ENCODE peak calls at places on chromosomes 5 and 9, in seven cellular contexts. One of them, this sample, is unnamed.

GRCh38 chr5:77960305-77960704 is 184.2 kb upstream of the TBCA start:
- DNase-seq in lung: no peak
- DNase-seq in left ventricle myocardium inferior: no peak
- DNase-seq in neuronal stem cell: no peak
- DNase-seq in neural progenitor cell: no peak
- DNase-seq in spleen: no peak
- DNase-seq in mammary epithelial cell: no peak
- DNase-seq in this sample: no peak

GRCh38 chr5:96790851-96791513 is 16.8 kb downstream of the ERAP1 start:
- DNase-seq in lung: no peak
- DNase-seq in left ventricle myocardium inferior: no peak
- DNase-seq in neuronal stem cell: no peak
- DNase-seq in neural progenitor cell: peak
- DNase-seq in spleen: no peak
- DNase-seq in mammary epithelial cell: no peak
- DNase-seq in this sample: no peak

GRCh38 chr5:38780950-38781349 is 64.9 kb upstream of the OSMR start:
- DNase-seq in lung: peak
- DNase-seq in left ventricle myocardium inferior: peak
- DNase-seq in neuronal stem cell: no peak
- DNase-seq in neural progenitor cell: no peak
- DNase-seq in spleen: no peak
- DNase-seq in mammary epithelial cell: peak
- DNase-seq in this sample: peak

GRCh38 chr9:127061411-127061810 is 61.0 kb downstream of the ANGPTL2 start:
- DNase-seq in lung: no peak
- DNase-seq in left ventricle myocardium inferior: no peak
- DNase-seq in neuronal stem cell: no peak
- DNase-seq in neural progenitor cell: no peak
- DNase-seq in spleen: no peak
- DNase-seq in mammary epithelial cell: no peak
- DNase-seq in this sample: no peak

GRCh38 chr5:83306572-83307241 is 164.8 kb upstream of the VCAN start:
- DNase-seq in lung: peak
- DNase-seq in left ventricle myocardium inferior: peak
- DNase-seq in neuronal stem cell: no peak
- DNase-seq in neural progenitor cell: no peak
- DNase-seq in spleen: peak
- DNase-seq in mammary epithelial cell: peak
- DNase-seq in this sample: peak

GRCh38 chr5:151758430-151759241 is at the start of gene ATOX1:
- DNase-seq in lung: peak
- DNase-seq in left ventricle myocardium inferior: peak
- DNase-seq in neuronal stem cell: peak
- DNase-seq in neural progenitor cell: peak
- DNase-seq in spleen: peak
- DNase-seq in mammary epithelial cell: peak
- DNase-seq in this sample: peak

GRCh38 chr5:178394074-178394473 is 161.5 kb upstream of the PHYKPL start:
- DNase-seq in lung: no peak
- DNase-seq in left ventricle myocardium inferior: no peak
- DNase-seq in neuronal stem cell: no peak
- DNase-seq in neural progenitor cell: no peak
- DNase-seq in spleen: no peak
- DNase-seq in mammary epithelial cell: no peak
- DNase-seq in this sample: no peak

GRCh38 chr9:33230756-33231691 is 8.9 kb upstream of the SPINK4 start:
- DNase-seq in lung: no peak
- DNase-seq in left ventricle myocardium inferior: no peak
- DNase-seq in neuronal stem cell: no peak
- DNase-seq in neural progenitor cell: no peak
- DNase-seq in spleen: no peak
- DNase-seq in mammary epithelial cell: peak
- DNase-seq in this sample: no peak

GRCh38 chr9:19430201-19430760 is 21.5 kb downstream of the ACER2 start:
- DNase-seq in lung: no peak
- DNase-seq in left ventricle myocardium inferior: no peak
- DNase-seq in neuronal stem cell: no peak
- DNase-seq in neural progenitor cell: no peak
- DNase-seq in spleen: no peak
- DNase-seq in mammary epithelial cell: no peak
- DNase-seq in this sample: no peak
- H3K27ac ChIP-seq in lung: no peak
- H3K27ac ChIP-seq in left ventricle myocardium inferior: peak
- H3K27ac ChIP-seq in neuronal stem cell: no peak
- H3K27ac ChIP-seq in neural progenitor cell: no peak
- H3K27ac ChIP-seq in spleen: no peak
- H3K27ac ChIP-seq in mammary epithelial cell: no peak
- H3K27ac ChIP-seq in this sample: peak

DNA sequence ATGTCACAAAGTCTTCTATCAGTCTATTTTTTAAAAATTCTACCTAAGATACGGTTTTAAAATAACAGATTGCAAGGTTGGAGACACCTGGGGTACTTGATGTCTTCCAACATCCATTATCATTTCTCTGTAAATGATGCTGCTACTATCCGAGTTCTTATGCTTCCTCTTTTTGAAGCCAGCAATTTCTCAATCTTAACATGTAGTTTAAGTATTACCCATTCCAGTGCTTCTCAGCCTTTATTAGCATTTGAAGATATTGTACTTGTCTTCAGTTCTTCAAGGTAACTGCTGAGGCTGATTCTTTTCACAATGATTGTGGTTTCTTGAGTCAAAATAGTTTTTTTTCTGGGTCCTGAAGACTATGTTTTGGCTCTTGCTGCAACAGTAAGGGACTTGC is 96.4 kb upstream of the SELENOP start:
- DNase-seq in lung: no peak
- DNase-seq in left ventricle myocardium inferior: no peak
- DNase-seq in neuronal stem cell: no peak
- DNase-seq in neural progenitor cell: no peak
- DNase-seq in spleen: no peak
- DNase-seq in mammary epithelial cell: no peak
- DNase-seq in this sample: no peak
- H3K4me3 ChIP-seq in lung: no peak
- H3K4me3 ChIP-seq in left ventricle myocardium inferior: peak
- H3K4me3 ChIP-seq in neuronal stem cell: no peak
- H3K4me3 ChIP-seq in neural progenitor cell: no peak
- H3K4me3 ChIP-seq in spleen: peak
- H3K4me3 ChIP-seq in mammary epithelial cell: no peak
- H3K4me3 ChIP-seq in this sample: no peak

GRCh38 chr9:22170162-22170932 is 161.2 kb upstream of the CDKN2B start:
- DNase-seq in lung: no peak
- DNase-seq in left ventricle myocardium inferior: no peak
- DNase-seq in neuronal stem cell: no peak
- DNase-seq in neural progenitor cell: no peak
- DNase-seq in spleen: no peak
- DNase-seq in mammary epithelial cell: peak
- DNase-seq in this sample: no peak
- H3K27ac ChIP-seq in lung: no peak
- H3K27ac ChIP-seq in left ventricle myocardium inferior: no peak
- H3K27ac ChIP-seq in neuronal stem cell: no peak
- H3K27ac ChIP-seq in neural progenitor cell: no peak
- H3K27ac ChIP-seq in spleen: peak
- H3K27ac ChIP-seq in mammary epithelial cell: peak
- H3K27ac ChIP-seq in this sample: no peak

DNA sequence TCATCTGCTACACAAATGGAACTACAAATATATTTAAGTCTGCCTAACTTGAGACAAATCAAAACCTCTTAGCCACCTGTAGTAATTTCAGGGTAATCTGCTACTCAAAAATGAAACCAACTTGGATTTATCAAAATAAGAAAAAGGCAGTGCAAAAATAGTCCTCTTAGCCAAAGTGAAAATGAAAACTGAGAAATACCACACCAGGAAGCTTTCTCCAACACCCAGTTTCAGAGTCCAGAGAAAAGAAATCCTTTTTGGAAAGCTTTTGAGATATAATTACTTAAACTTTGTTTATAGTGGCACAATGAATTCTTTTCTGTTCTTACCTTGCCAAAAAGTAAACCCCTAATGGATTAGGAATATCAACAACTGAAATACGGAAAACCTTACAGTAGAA is 990.4 kb downstream of the EFNA5 start:
- DNase-seq in lung: no peak
- DNase-seq in left ventricle myocardium inferior: no peak
- DNase-seq in neuronal stem cell: no peak
- DNase-seq in neural progenitor cell: no peak
- DNase-seq in spleen: no peak
- DNase-seq in mammary epithelial cell: no peak
- DNase-seq in this sample: no peak
- H3K4me3 ChIP-seq in lung: no peak
- H3K4me3 ChIP-seq in left ventricle myocardium inferior: no peak
- H3K4me3 ChIP-seq in neuronal stem cell: no peak
- H3K4me3 ChIP-seq in neural progenitor cell: no peak
- H3K4me3 ChIP-seq in spleen: peak
- H3K4me3 ChIP-seq in mammary epithelial cell: no peak
- H3K4me3 ChIP-seq in this sample: no peak

GRCh38 chr5:1020461-1020961 is 11.9 kb downstream of the NKD2 start:
- DNase-seq in lung: no peak
- DNase-seq in left ventricle myocardium inferior: peak
- DNase-seq in neuronal stem cell: no peak
- DNase-seq in neural progenitor cell: no peak
- DNase-seq in spleen: peak
- DNase-seq in mammary epithelial cell: no peak
- DNase-seq in this sample: no peak
- H3K27ac ChIP-seq in lung: no peak
- H3K27ac ChIP-seq in left ventricle myocardium inferior: no peak
- H3K27ac ChIP-seq in neuronal stem cell: no peak
- H3K27ac ChIP-seq in neural progenitor cell: no peak
- H3K27ac ChIP-seq in spleen: no peak
- H3K27ac ChIP-seq in mammary epithelial cell: no peak
- H3K27ac ChIP-seq in this sample: no peak

This sample was measured in adrenal gland.